ENCODE peak calls at places on chromosome X, in six cellular contexts. One of them, this sample, is unnamed.

GRCh38 chrX:124506031-124506430 is 159.7 kb downstream of the SH2D1A start:
- DNase-seq in endodermal cell: no peak
- DNase-seq in kidney: no peak
- DNase-seq in neural progenitor cell: no peak
- DNase-seq in upper lobe of right lung: no peak
- DNase-seq in cardiac muscle cell: no peak
- DNase-seq in this sample: no peak

GRCh38 chrX:120468825-120469525 is at the start of gene LAMP2:
- DNase-seq in neural progenitor cell: peak; percentile 94
- DNase-seq in upper lobe of right lung: peak; percentile 93
- DNase-seq in kidney: peak; percentile 95
- DNase-seq in endodermal cell: peak; percentile 93
- DNase-seq in cardiac muscle cell: peak; percentile 93
- DNase-seq in this sample: peak; percentile 62

GRCh38 chrX:47571215-47571614 is 10.2 kb downstream of the ARAF start:
- DNase-seq in endodermal cell: no peak
- DNase-seq in kidney: no peak
- DNase-seq in cardiac muscle cell: no peak
- DNase-seq in neural progenitor cell: no peak
- DNase-seq in upper lobe of right lung: no peak
- DNase-seq in this sample: no peak

GRCh38 chrX:22467571-22467970 is 194.9 kb downstream of the CBLL2 start:
- DNase-seq in endodermal cell: no peak
- DNase-seq in upper lobe of right lung: no peak
- DNase-seq in cardiac muscle cell: no peak
- DNase-seq in kidney: no peak
- DNase-seq in neural progenitor cell: no peak
- DNase-seq in this sample: no peak

GRCh38 chrX:21838937-21839333 is 482 bp upstream of the MBTPS2 start:
- DNase-seq in upper lobe of right lung: no peak
- DNase-seq in kidney: no peak
- DNase-seq in neural progenitor cell: no peak
- DNase-seq in endodermal cell: no peak
- DNase-seq in cardiac muscle cell: no peak
- DNase-seq in this sample: no peak

GRCh38 chrX:6968231-6968630 is 179.3 kb upstream of the STS start:
- DNase-seq in upper lobe of right lung: no peak
- DNase-seq in endodermal cell: no peak
- DNase-seq in neural progenitor cell: no peak
- DNase-seq in kidney: no peak
- DNase-seq in cardiac muscle cell: no peak
- DNase-seq in this sample: no peak

GRCh38 chrX:123254457-123254856 is 70.4 kb downstream of the GRIA3 start:
- DNase-seq in kidney: no peak
- DNase-seq in endodermal cell: no peak
- DNase-seq in neural progenitor cell: no peak
- DNase-seq in cardiac muscle cell: no peak
- DNase-seq in upper lobe of right lung: no peak
- DNase-seq in this sample: no peak

GRCh38 chrX:17744896-17745523 is 7.7 kb downstream of the SCML1 start:
- DNase-seq in upper lobe of right lung: no peak
- DNase-seq in cardiac muscle cell: no peak
- DNase-seq in neural progenitor cell: no peak
- DNase-seq in kidney: no peak
- DNase-seq in endodermal cell: no peak
- DNase-seq in this sample: no peak

GRCh38 chrX:136303041-136303440 is 2.3 kb downstream of the ADGRG4 start:
- DNase-seq in upper lobe of right lung: no peak
- DNase-seq in endodermal cell: no peak
- DNase-seq in kidney: no peak
- DNase-seq in cardiac muscle cell: no peak
- DNase-seq in neural progenitor cell: no peak
- DNase-seq in this sample: no peak

GRCh38 chrX:136307471-136307870 is 6.7 kb downstream of the ADGRG4 start:
- DNase-seq in kidney: no peak
- DNase-seq in endodermal cell: no peak
- DNase-seq in neural progenitor cell: no peak
- DNase-seq in upper lobe of right lung: no peak
- DNase-seq in cardiac muscle cell: no peak
- DNase-seq in this sample: no peak

GRCh38 chrX:136306182-136306581 is 5.4 kb downstream of the ADGRG4 start:
- DNase-seq in neural progenitor cell: no peak
- DNase-seq in kidney: no peak
- DNase-seq in cardiac muscle cell: no peak
- DNase-seq in upper lobe of right lung: no peak
- DNase-seq in endodermal cell: no peak
- DNase-seq in this sample: no peak

GRCh38 chrX:136310411-136310810 is 9.6 kb downstream of the ADGRG4 start:
- DNase-seq in upper lobe of right lung: no peak
- DNase-seq in neural progenitor cell: no peak
- DNase-seq in kidney: no peak
- DNase-seq in cardiac muscle cell: no peak
- DNase-seq in endodermal cell: peak; percentile 73
- DNase-seq in this sample: no peak

GRCh38 chrX:136304493-136304892 is 3.7 kb downstream of the ADGRG4 start:
- DNase-seq in neural progenitor cell: no peak
- DNase-seq in kidney: no peak
- DNase-seq in cardiac muscle cell: no peak
- DNase-seq in upper lobe of right lung: no peak
- DNase-seq in endodermal cell: no peak
- DNase-seq in this sample: no peak
- TF ChIP-seq CTCF in neural progenitor cell: no peak
- TF ChIP-seq CTCF in kidney: no peak
- TF ChIP-seq CTCF in cardiac muscle cell: no peak
- TF ChIP-seq CTCF in upper lobe of right lung: no peak
- TF ChIP-seq CTCF in endodermal cell: peak; percentile 23
- TF ChIP-seq CTCF in this sample: no peak

GRCh38 chrX:134760671-134761070 is 102.4 kb upstream of the PLAC1 start:
- DNase-seq in kidney: no peak
- DNase-seq in endodermal cell: no peak
- DNase-seq in neural progenitor cell: no peak
- DNase-seq in cardiac muscle cell: no peak
- DNase-seq in upper lobe of right lung: no peak
- DNase-seq in this sample: no peak

GRCh38 chrX:134758652-134759051 is 100.4 kb upstream of the PLAC1 start:
- DNase-seq in kidney: no peak
- DNase-seq in upper lobe of right lung: no peak
- DNase-seq in cardiac muscle cell: no peak
- DNase-seq in neural progenitor cell: no peak
- DNase-seq in endodermal cell: no peak
- DNase-seq in this sample: no peak

GRCh38 chrX:134764202-134764785 is 106.0 kb upstream of the PLAC1 start:
- DNase-seq in upper lobe of right lung: no peak
- DNase-seq in neural progenitor cell: peak; percentile 18
- DNase-seq in cardiac muscle cell: no peak
- DNase-seq in endodermal cell: no peak
- DNase-seq in kidney: no peak
- DNase-seq in this sample: no peak

DNA sequence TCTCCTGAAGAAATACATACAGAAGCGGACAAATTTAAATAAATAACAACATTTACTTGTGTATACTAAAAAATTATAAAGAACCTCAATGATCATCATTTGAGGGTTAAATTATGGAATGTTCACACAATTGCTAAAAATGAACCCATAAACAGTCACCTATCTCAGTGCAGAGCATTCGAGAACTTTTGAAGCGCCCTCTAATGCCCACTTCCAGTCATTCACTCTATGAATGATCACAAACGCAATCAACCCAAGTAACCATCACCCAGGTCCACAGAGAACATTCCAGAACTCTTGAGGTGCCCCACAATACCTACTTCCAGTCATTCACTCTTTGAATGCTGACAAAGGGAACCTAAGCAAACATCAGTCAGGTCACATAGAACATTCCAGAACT is 103.5 kb upstream of the PLAC1 start:
- DNase-seq in upper lobe of right lung: no peak
- DNase-seq in kidney: no peak
- DNase-seq in neural progenitor cell: no peak
- DNase-seq in endodermal cell: no peak
- DNase-seq in cardiac muscle cell: peak; percentile 29
- DNase-seq in this sample: no peak
- TF ChIP-seq CTCF in upper lobe of right lung: peak; percentile 38
- TF ChIP-seq CTCF in kidney: no peak
- TF ChIP-seq CTCF in neural progenitor cell: peak; percentile 50
- TF ChIP-seq CTCF in endodermal cell: peak; percentile 70
- TF ChIP-seq CTCF in cardiac muscle cell: peak; percentile 49
- TF ChIP-seq CTCF in this sample: peak; percentile 44

GRCh38 chrX:45508459-45508858 is 307.8 kb upstream of the DIPK2B start:
- DNase-seq in endodermal cell: no peak
- DNase-seq in upper lobe of right lung: no peak
- DNase-seq in neural progenitor cell: no peak
- DNase-seq in cardiac muscle cell: no peak
- DNase-seq in kidney: no peak
- DNase-seq in this sample: no peak

GRCh38 chrX:45515262-45516215 is 314.9 kb upstream of the DIPK2B start:
- DNase-seq in neural progenitor cell: peak; percentile 49
- DNase-seq in upper lobe of right lung: peak; percentile 68
- DNase-seq in endodermal cell: peak; percentile 58
- DNase-seq in kidney: peak; percentile 70
- DNase-seq in cardiac muscle cell: peak; percentile 26
- DNase-seq in this sample: no peak

GRCh38 chrX:45517090-45517973 is 316.7 kb upstream of the DIPK2B start:
- DNase-seq in endodermal cell: no peak
- DNase-seq in upper lobe of right lung: no peak
- DNase-seq in neural progenitor cell: no peak
- DNase-seq in cardiac muscle cell: no peak
- DNase-seq in kidney: no peak
- DNase-seq in this sample: no peak

GRCh38 chrX:45518552-45518951 is 317.9 kb upstream of the DIPK2B start:
- DNase-seq in cardiac muscle cell: no peak
- DNase-seq in kidney: no peak
- DNase-seq in neural progenitor cell: no peak
- DNase-seq in upper lobe of right lung: no peak
- DNase-seq in endodermal cell: no peak
- DNase-seq in this sample: no peak

DNA sequence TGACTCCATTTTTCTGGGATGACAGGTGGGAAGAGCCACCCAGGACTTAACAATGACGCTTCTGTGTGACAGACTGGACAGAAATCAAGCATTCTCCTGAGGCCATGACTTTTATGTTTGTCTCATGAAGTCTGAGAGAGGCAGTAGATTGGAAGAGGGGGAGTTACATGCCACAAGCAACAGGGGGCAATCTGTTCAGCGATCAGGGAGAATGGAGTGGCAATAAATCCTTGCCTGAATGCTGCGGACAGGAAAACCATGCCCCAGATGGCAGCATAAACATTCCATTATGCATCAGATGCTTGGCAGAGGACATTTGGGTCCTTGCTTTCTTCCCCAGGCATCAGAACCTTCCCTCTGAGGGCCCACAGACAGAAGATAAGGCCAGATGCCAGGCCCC is 312.4 kb upstream of the DIPK2B start:
- DNase-seq in cardiac muscle cell: no peak
- DNase-seq in upper lobe of right lung: no peak
- DNase-seq in neural progenitor cell: peak; percentile 17
- DNase-seq in endodermal cell: no peak
- DNase-seq in kidney: no peak
- DNase-seq in this sample: no peak
- TF ChIP-seq CTCF in cardiac muscle cell: no peak
- TF ChIP-seq CTCF in upper lobe of right lung: no peak
- TF ChIP-seq CTCF in neural progenitor cell: no peak
- TF ChIP-seq CTCF in endodermal cell: no peak
- TF ChIP-seq CTCF in kidney: no peak
- TF ChIP-seq CTCF in this sample: no peak

DNA sequence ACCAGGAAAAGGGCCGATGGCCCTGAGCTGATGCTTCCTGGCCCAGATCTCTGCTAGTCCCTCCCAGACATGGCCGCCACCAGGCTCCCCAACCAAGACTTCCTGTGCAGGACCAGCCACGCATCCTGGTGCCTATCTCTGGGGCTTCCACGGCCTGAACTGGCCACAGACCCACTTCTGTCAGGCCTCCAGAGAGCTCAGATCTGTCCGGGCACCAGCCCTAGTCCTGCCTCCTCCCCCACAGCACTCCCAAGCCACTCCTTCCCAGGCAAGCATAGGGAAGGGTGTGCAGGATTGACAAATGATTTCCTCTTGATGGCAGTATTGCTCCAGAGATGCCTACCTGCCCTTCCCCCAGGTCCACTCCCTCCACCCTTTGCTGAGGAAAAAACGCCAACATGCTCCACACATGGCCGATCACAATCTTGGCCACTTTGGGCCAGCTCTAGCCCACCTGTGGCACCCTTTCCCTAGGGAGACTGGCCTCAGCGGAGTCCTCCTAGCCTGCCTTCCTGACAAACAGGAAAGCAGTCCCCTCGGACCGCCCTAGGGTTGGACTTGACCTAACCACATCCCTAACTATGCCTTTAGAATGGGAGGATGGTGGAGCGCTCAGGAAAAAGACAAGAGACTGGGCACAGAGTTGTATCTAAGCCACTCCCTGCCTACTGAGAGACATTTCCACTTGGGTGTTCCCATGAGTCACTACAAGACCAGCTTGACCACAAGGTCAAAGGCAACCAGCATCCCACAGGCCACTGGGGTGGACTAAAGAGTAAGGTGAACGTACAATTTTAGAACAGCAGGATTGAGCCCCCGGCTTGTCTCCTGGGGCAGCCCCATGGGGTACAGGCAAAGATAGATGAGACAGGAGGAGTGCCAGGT is 277.5 kb upstream of the AGTR2 start:
- DNase-seq in upper lobe of right lung: no peak
- DNase-seq in kidney: peak; percentile 88
- DNase-seq in cardiac muscle cell: peak; percentile 15
- DNase-seq in neural progenitor cell: peak; percentile 62
- DNase-seq in endodermal cell: peak; percentile 86
- DNase-seq in this sample: no peak
- TF ChIP-seq CTCF in upper lobe of right lung: no peak
- TF ChIP-seq CTCF in kidney: peak; percentile 50
- TF ChIP-seq CTCF in cardiac muscle cell: no peak
- TF ChIP-seq CTCF in neural progenitor cell: peak; percentile 51
- TF ChIP-seq CTCF in endodermal cell: peak; percentile 79
- TF ChIP-seq CTCF in this sample: no peak

GRCh38 chrX:154526901-154527675 is 11.1 kb upstream of the FAM3A start:
- DNase-seq in neural progenitor cell: peak; percentile 88
- DNase-seq in upper lobe of right lung: peak; percentile 86
- DNase-seq in kidney: peak; percentile 90
- DNase-seq in cardiac muscle cell: peak; percentile 75
- DNase-seq in endodermal cell: peak; percentile 88
- DNase-seq in this sample: peak; percentile 60
- TF ChIP-seq CTCF in neural progenitor cell: peak; percentile 52
- TF ChIP-seq CTCF in upper lobe of right lung: peak; percentile 53
- TF ChIP-seq CTCF in kidney: peak; percentile 39
- TF ChIP-seq CTCF in cardiac muscle cell: peak; percentile 52
- TF ChIP-seq CTCF in endodermal cell: peak; percentile 65
- TF ChIP-seq CTCF in this sample: peak; percentile 60

GRCh38 chrX:131778269-131779218 is 234.7 kb downstream of the OR13H1 start:
- DNase-seq in upper lobe of right lung: no peak
- DNase-seq in kidney: no peak
- DNase-seq in neural progenitor cell: no peak
- DNase-seq in cardiac muscle cell: no peak
- DNase-seq in endodermal cell: no peak
- DNase-seq in this sample: no peak
- TF ChIP-seq CTCF in upper lobe of right lung: no peak
- TF ChIP-seq CTCF in kidney: no peak
- TF ChIP-seq CTCF in neural progenitor cell: no peak
- TF ChIP-seq CTCF in cardiac muscle cell: no peak
- TF ChIP-seq CTCF in endodermal cell: peak; percentile 26
- TF ChIP-seq CTCF in this sample: no peak

GRCh38 chrX:106039920-106040319 is 1.4 kb upstream of the SERPINA7 start:
- DNase-seq in upper lobe of right lung: no peak
- DNase-seq in cardiac muscle cell: peak; percentile 14
- DNase-seq in endodermal cell: peak; percentile 49
- DNase-seq in kidney: no peak
- DNase-seq in neural progenitor cell: peak; percentile 39
- DNase-seq in this sample: no peak
- TF ChIP-seq CTCF in upper lobe of right lung: no peak
- TF ChIP-seq CTCF in cardiac muscle cell: peak; percentile 29
- TF ChIP-seq CTCF in endodermal cell: peak; percentile 50
- TF ChIP-seq CTCF in kidney: peak; percentile 35
- TF ChIP-seq CTCF in neural progenitor cell: peak; percentile 42
- TF ChIP-seq CTCF in this sample: peak; percentile 43